ENCODE peak calls at places on chromosome 15, in ten cellular contexts. One of them, this sample, is unnamed.
A peak's percentile ranks its signal among the peaks of the same experiment; 100 is the strongest.

GRCh38 chr15:48644827-48645557 is 517 bp downstream of the FBN1 start:
- DNase-seq in epithelial cell of esophagus: peak; percentile 53
- DNase-seq in brain microvascular endothelial cell: no peak
- DNase-seq in cardiac fibroblast: peak; percentile 65
- DNase-seq in fibroblast of the aortic adventitia: peak; percentile 57
- DNase-seq in HCT116: no peak
- DNase-seq in right lobe of liver: peak; percentile 57
- DNase-seq in stomach: no peak
- DNase-seq in upper lobe of left lung: no peak
- DNase-seq in CD8-positive, alpha-beta T cell: no peak
- DNase-seq in this sample: no peak

GRCh38 chr15:86040360-86041095 is 39.1 kb upstream of the AGBL1 start:
- DNase-seq in epithelial cell of esophagus: no peak
- DNase-seq in brain microvascular endothelial cell: no peak
- DNase-seq in cardiac fibroblast: no peak
- DNase-seq in fibroblast of the aortic adventitia: no peak
- DNase-seq in HCT116: no peak
- DNase-seq in right lobe of liver: no peak
- DNase-seq in stomach: no peak
- DNase-seq in upper lobe of left lung: no peak
- DNase-seq in CD8-positive, alpha-beta T cell: no peak
- DNase-seq in this sample: no peak

GRCh38 chr15:31360843-31361763 is 34.5 kb downstream of the KLF13 start:
- DNase-seq in epithelial cell of esophagus: peak; percentile 33
- DNase-seq in brain microvascular endothelial cell: no peak
- DNase-seq in cardiac fibroblast: no peak
- DNase-seq in fibroblast of the aortic adventitia: no peak
- DNase-seq in HCT116: no peak
- DNase-seq in right lobe of liver: peak; percentile 67
- DNase-seq in stomach: peak; percentile 61
- DNase-seq in upper lobe of left lung: peak; percentile 85
- DNase-seq in CD8-positive, alpha-beta T cell: peak; percentile 83
- DNase-seq in this sample: no peak

GRCh38 chr15:63430766-63431451 is 49.3 kb upstream of the CA12 start:
- DNase-seq in epithelial cell of esophagus: no peak
- DNase-seq in brain microvascular endothelial cell: no peak
- DNase-seq in cardiac fibroblast: peak; percentile 63
- DNase-seq in fibroblast of the aortic adventitia: peak; percentile 35
- DNase-seq in HCT116: no peak
- DNase-seq in right lobe of liver: no peak
- DNase-seq in stomach: no peak
- DNase-seq in upper lobe of left lung: no peak
- DNase-seq in CD8-positive, alpha-beta T cell: no peak
- DNase-seq in this sample: no peak

GRCh38 chr15:92113832-92114231 is 260.3 kb downstream of the SLCO3A1 start:
- DNase-seq in epithelial cell of esophagus: no peak
- DNase-seq in brain microvascular endothelial cell: no peak
- DNase-seq in cardiac fibroblast: no peak
- DNase-seq in fibroblast of the aortic adventitia: no peak
- DNase-seq in HCT116: no peak
- DNase-seq in right lobe of liver: no peak
- DNase-seq in stomach: no peak
- DNase-seq in upper lobe of left lung: no peak
- DNase-seq in CD8-positive, alpha-beta T cell: no peak
- DNase-seq in this sample: no peak

GRCh38 chr15:56832125-56832524 is 86.3 kb upstream of the TCF12 start:
- DNase-seq in epithelial cell of esophagus: peak; percentile 19
- DNase-seq in brain microvascular endothelial cell: no peak
- DNase-seq in cardiac fibroblast: peak; percentile 5
- DNase-seq in fibroblast of the aortic adventitia: peak; percentile 27
- DNase-seq in HCT116: no peak
- DNase-seq in right lobe of liver: peak; percentile 85
- DNase-seq in stomach: peak; percentile 76
- DNase-seq in upper lobe of left lung: peak; percentile 25
- DNase-seq in CD8-positive, alpha-beta T cell: no peak
- DNase-seq in this sample: peak; percentile 60

GRCh38 chr15:29844290-29844903 is 22.1 kb upstream of the TJP1 start:
- DNase-seq in epithelial cell of esophagus: peak; percentile 97
- DNase-seq in brain microvascular endothelial cell: no peak
- DNase-seq in cardiac fibroblast: peak; percentile 52
- DNase-seq in fibroblast of the aortic adventitia: peak; percentile 45
- DNase-seq in HCT116: peak; percentile 58
- DNase-seq in right lobe of liver: no peak
- DNase-seq in stomach: no peak
- DNase-seq in upper lobe of left lung: no peak
- DNase-seq in CD8-positive, alpha-beta T cell: no peak
- DNase-seq in this sample: no peak

GRCh38 chr15:68644088-68644904 is 65.5 kb downstream of the CORO2B start:
- DNase-seq in epithelial cell of esophagus: peak; percentile 76
- DNase-seq in brain microvascular endothelial cell: peak; percentile 64
- DNase-seq in cardiac fibroblast: peak; percentile 91
- DNase-seq in fibroblast of the aortic adventitia: peak; percentile 89
- DNase-seq in HCT116: peak; percentile 22
- DNase-seq in right lobe of liver: no peak
- DNase-seq in stomach: no peak
- DNase-seq in upper lobe of left lung: no peak
- DNase-seq in CD8-positive, alpha-beta T cell: no peak
- DNase-seq in this sample: peak; percentile 84

GRCh38 chr15:49190586-49190985 is 20.5 kb downstream of the GALK2 start:
- DNase-seq in epithelial cell of esophagus: no peak
- DNase-seq in brain microvascular endothelial cell: no peak
- DNase-seq in cardiac fibroblast: no peak
- DNase-seq in fibroblast of the aortic adventitia: no peak
- DNase-seq in HCT116: no peak
- DNase-seq in right lobe of liver: no peak
- DNase-seq in stomach: no peak
- DNase-seq in upper lobe of left lung: no peak
- DNase-seq in CD8-positive, alpha-beta T cell: no peak
- DNase-seq in this sample: no peak

GRCh38 chr15:87736401-87736800 is 520.1 kb downstream of the NTRK3 start:
- DNase-seq in epithelial cell of esophagus: no peak
- DNase-seq in brain microvascular endothelial cell: peak; percentile 26
- DNase-seq in cardiac fibroblast: peak; percentile 21
- DNase-seq in fibroblast of the aortic adventitia: peak; percentile 39
- DNase-seq in HCT116: no peak
- DNase-seq in right lobe of liver: no peak
- DNase-seq in stomach: no peak
- DNase-seq in upper lobe of left lung: no peak
- DNase-seq in CD8-positive, alpha-beta T cell: no peak
- DNase-seq in this sample: peak; percentile 73

GRCh38 chr15:92051726-92052125 is 198.2 kb downstream of the SLCO3A1 start:
- DNase-seq in epithelial cell of esophagus: no peak
- DNase-seq in brain microvascular endothelial cell: no peak
- DNase-seq in cardiac fibroblast: no peak
- DNase-seq in fibroblast of the aortic adventitia: no peak
- DNase-seq in HCT116: no peak
- DNase-seq in right lobe of liver: no peak
- DNase-seq in stomach: no peak
- DNase-seq in upper lobe of left lung: no peak
- DNase-seq in CD8-positive, alpha-beta T cell: no peak
- DNase-seq in this sample: no peak

GRCh38 chr15:39195988-39196486 is 384.8 kb upstream of the THBS1 start:
- DNase-seq in epithelial cell of esophagus: peak; percentile 99
- DNase-seq in brain microvascular endothelial cell: peak; percentile 55
- DNase-seq in cardiac fibroblast: peak; percentile 91
- DNase-seq in fibroblast of the aortic adventitia: peak; percentile 81
- DNase-seq in HCT116: no peak
- DNase-seq in right lobe of liver: no peak
- DNase-seq in stomach: no peak
- DNase-seq in upper lobe of left lung: no peak
- DNase-seq in CD8-positive, alpha-beta T cell: no peak
- DNase-seq in this sample: peak; percentile 97

GRCh38 chr15:45496658-45497057 is 25.9 kb downstream of the SLC30A4 start:
- DNase-seq in epithelial cell of esophagus: no peak
- DNase-seq in brain microvascular endothelial cell: no peak
- DNase-seq in cardiac fibroblast: no peak
- DNase-seq in fibroblast of the aortic adventitia: no peak
- DNase-seq in HCT116: no peak
- DNase-seq in right lobe of liver: no peak
- DNase-seq in stomach: no peak
- DNase-seq in upper lobe of left lung: no peak
- DNase-seq in CD8-positive, alpha-beta T cell: no peak
- DNase-seq in this sample: no peak

GRCh38 chr15:22262613-22263020 is 182.3 kb downstream of the OR4M2 start:
- DNase-seq in epithelial cell of esophagus: no peak
- DNase-seq in brain microvascular endothelial cell: no peak
- DNase-seq in cardiac fibroblast: no peak
- DNase-seq in fibroblast of the aortic adventitia: no peak
- DNase-seq in HCT116: no peak
- DNase-seq in right lobe of liver: peak; percentile 86
- DNase-seq in stomach: no peak
- DNase-seq in upper lobe of left lung: peak; percentile 89
- DNase-seq in CD8-positive, alpha-beta T cell: peak; percentile 33
- DNase-seq in this sample: no peak

GRCh38 chr15:46251873-46252272 is 617.0 kb downstream of the SQOR start:
- DNase-seq in epithelial cell of esophagus: no peak
- DNase-seq in brain microvascular endothelial cell: no peak
- DNase-seq in cardiac fibroblast: no peak
- DNase-seq in fibroblast of the aortic adventitia: no peak
- DNase-seq in HCT116: no peak
- DNase-seq in right lobe of liver: no peak
- DNase-seq in stomach: no peak
- DNase-seq in upper lobe of left lung: no peak
- DNase-seq in CD8-positive, alpha-beta T cell: no peak
- DNase-seq in this sample: no peak

GRCh38 chr15:88918738-88919137 is 5.6 kb upstream of the MFGE8 start:
- DNase-seq in epithelial cell of esophagus: peak; percentile 99
- DNase-seq in brain microvascular endothelial cell: peak; percentile 95
- DNase-seq in cardiac fibroblast: peak; percentile 99
- DNase-seq in fibroblast of the aortic adventitia: peak; percentile 95
- DNase-seq in HCT116: peak; percentile 90
- DNase-seq in right lobe of liver: no peak
- DNase-seq in stomach: peak; percentile 45
- DNase-seq in upper lobe of left lung: peak; percentile 84
- DNase-seq in CD8-positive, alpha-beta T cell: no peak
- DNase-seq in this sample: peak; percentile 99
- TF ChIP-seq CTCF in epithelial cell of esophagus: no peak
- TF ChIP-seq CTCF in brain microvascular endothelial cell: no peak
- TF ChIP-seq CTCF in cardiac fibroblast: no peak
- TF ChIP-seq CTCF in fibroblast of the aortic adventitia: no peak
- TF ChIP-seq CTCF in HCT116: no peak
- TF ChIP-seq CTCF in right lobe of liver: no peak
- TF ChIP-seq CTCF in stomach: no peak
- TF ChIP-seq CTCF in upper lobe of left lung: no peak
- TF ChIP-seq CTCF in CD8-positive, alpha-beta T cell: no peak
- TF ChIP-seq CTCF in this sample: no peak

GRCh38 chr15:100918034-100918689 is 995 bp upstream of the LRRK1 start:
- DNase-seq in epithelial cell of esophagus: peak; percentile 85
- DNase-seq in brain microvascular endothelial cell: peak; percentile 40
- DNase-seq in cardiac fibroblast: peak; percentile 79
- DNase-seq in fibroblast of the aortic adventitia: peak; percentile 72
- DNase-seq in HCT116: peak; percentile 67
- DNase-seq in right lobe of liver: peak; percentile 81
- DNase-seq in stomach: peak; percentile 83
- DNase-seq in upper lobe of left lung: peak; percentile 92
- DNase-seq in CD8-positive, alpha-beta T cell: peak; percentile 47
- DNase-seq in this sample: peak; percentile 76
- H3K4me3 ChIP-seq in epithelial cell of esophagus: peak overlapping the region; percentile 82
- H3K4me3 ChIP-seq in brain microvascular endothelial cell: peak overlapping the region; percentile 70
- H3K4me3 ChIP-seq in cardiac fibroblast: peak overlapping the region; percentile 63
- H3K4me3 ChIP-seq in fibroblast of the aortic adventitia: peak overlapping the region; percentile 79
- H3K4me3 ChIP-seq in HCT116: peak overlapping the region; percentile 66
- H3K4me3 ChIP-seq in right lobe of liver: peak overlapping the region; percentile 52
- H3K4me3 ChIP-seq in stomach: peak overlapping the region; percentile 75
- H3K4me3 ChIP-seq in upper lobe of left lung: peak overlapping the region; percentile 82
- H3K4me3 ChIP-seq in CD8-positive, alpha-beta T cell: peak overlapping the region; percentile 67
- H3K4me3 ChIP-seq in this sample: peak overlapping the region; percentile 78

GRCh38 chr15:81176291-81176893 is 20.3 kb upstream of the IL16 start:
- DNase-seq in epithelial cell of esophagus: no peak
- DNase-seq in brain microvascular endothelial cell: no peak
- DNase-seq in cardiac fibroblast: no peak
- DNase-seq in fibroblast of the aortic adventitia: peak; percentile 68
- DNase-seq in HCT116: no peak
- DNase-seq in right lobe of liver: no peak
- DNase-seq in stomach: no peak
- DNase-seq in upper lobe of left lung: no peak
- DNase-seq in CD8-positive, alpha-beta T cell: no peak
- DNase-seq in this sample: no peak

GRCh38 chr15:81178365-81178764 is 18.3 kb upstream of the IL16 start:
- DNase-seq in epithelial cell of esophagus: no peak
- DNase-seq in brain microvascular endothelial cell: no peak
- DNase-seq in cardiac fibroblast: no peak
- DNase-seq in fibroblast of the aortic adventitia: no peak
- DNase-seq in HCT116: no peak
- DNase-seq in right lobe of liver: no peak
- DNase-seq in stomach: no peak
- DNase-seq in upper lobe of left lung: no peak
- DNase-seq in CD8-positive, alpha-beta T cell: no peak
- DNase-seq in this sample: no peak

GRCh38 chr15:81175496-81175895 is 21.2 kb upstream of the IL16 start:
- DNase-seq in epithelial cell of esophagus: no peak
- DNase-seq in brain microvascular endothelial cell: no peak
- DNase-seq in cardiac fibroblast: no peak
- DNase-seq in fibroblast of the aortic adventitia: no peak
- DNase-seq in HCT116: no peak
- DNase-seq in right lobe of liver: no peak
- DNase-seq in stomach: no peak
- DNase-seq in upper lobe of left lung: no peak
- DNase-seq in CD8-positive, alpha-beta T cell: no peak
- DNase-seq in this sample: no peak

GRCh38 chr15:81174125-81174524 is 22.6 kb upstream of the IL16 start:
- DNase-seq in epithelial cell of esophagus: no peak
- DNase-seq in brain microvascular endothelial cell: no peak
- DNase-seq in cardiac fibroblast: no peak
- DNase-seq in fibroblast of the aortic adventitia: no peak
- DNase-seq in HCT116: no peak
- DNase-seq in right lobe of liver: no peak
- DNase-seq in stomach: no peak
- DNase-seq in upper lobe of left lung: no peak
- DNase-seq in CD8-positive, alpha-beta T cell: no peak
- DNase-seq in this sample: no peak

DNA sequence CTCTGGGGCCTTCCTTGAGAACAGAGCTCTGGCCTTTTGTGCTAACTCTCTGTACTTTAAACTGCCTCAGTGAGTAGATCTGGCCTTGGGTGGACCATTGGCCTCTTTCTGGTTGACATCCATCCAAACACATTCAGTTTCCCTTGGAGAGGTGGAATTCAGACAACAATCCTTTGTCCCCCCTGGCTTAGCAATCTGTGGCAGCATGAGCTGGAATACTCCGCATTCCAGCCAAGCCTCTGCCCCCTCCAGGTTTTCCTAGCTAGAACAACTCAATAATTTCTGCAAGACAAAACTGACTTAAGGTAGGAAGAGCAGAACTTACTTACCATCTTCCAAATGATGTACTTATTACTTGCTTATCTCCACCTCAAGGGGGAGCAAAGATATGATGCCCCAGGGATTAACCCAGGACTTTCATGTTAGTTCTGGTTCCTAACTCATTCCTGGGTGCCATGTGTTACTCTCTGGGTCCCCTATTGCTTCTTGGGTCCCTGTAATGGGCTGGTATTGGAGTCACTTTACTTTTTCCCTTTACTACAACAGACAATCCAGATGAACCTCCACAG is 21.8 kb upstream of the IL16 start:
- DNase-seq in epithelial cell of esophagus: no peak
- DNase-seq in brain microvascular endothelial cell: no peak
- DNase-seq in cardiac fibroblast: no peak
- DNase-seq in fibroblast of the aortic adventitia: no peak
- DNase-seq in HCT116: no peak
- DNase-seq in right lobe of liver: no peak
- DNase-seq in stomach: no peak
- DNase-seq in upper lobe of left lung: no peak
- DNase-seq in CD8-positive, alpha-beta T cell: no peak
- DNase-seq in this sample: no peak
- TF ChIP-seq CTCF in epithelial cell of esophagus: no peak
- TF ChIP-seq CTCF in brain microvascular endothelial cell: peak; percentile 18
- TF ChIP-seq CTCF in cardiac fibroblast: peak; percentile 5
- TF ChIP-seq CTCF in fibroblast of the aortic adventitia: no peak
- TF ChIP-seq CTCF in HCT116: peak; percentile 29
- TF ChIP-seq CTCF in right lobe of liver: no peak
- TF ChIP-seq CTCF in stomach: no peak
- TF ChIP-seq CTCF in upper lobe of left lung: no peak
- TF ChIP-seq CTCF in CD8-positive, alpha-beta T cell: no peak
- TF ChIP-seq CTCF in this sample: peak; percentile 26

GRCh38 chr15:95259965-95260364 is 1028.6 kb downstream of the MCTP2 start:
- DNase-seq in epithelial cell of esophagus: peak; percentile 88
- DNase-seq in brain microvascular endothelial cell: no peak
- DNase-seq in cardiac fibroblast: no peak
- DNase-seq in fibroblast of the aortic adventitia: peak; percentile 65
- DNase-seq in HCT116: no peak
- DNase-seq in right lobe of liver: no peak
- DNase-seq in stomach: peak; percentile 61
- DNase-seq in upper lobe of left lung: no peak
- DNase-seq in CD8-positive, alpha-beta T cell: no peak
- DNase-seq in this sample: no peak
- H3K4me3 ChIP-seq in epithelial cell of esophagus: no peak overlapping the region
- H3K4me3 ChIP-seq in brain microvascular endothelial cell: no peak overlapping the region
- H3K4me3 ChIP-seq in cardiac fibroblast: no peak overlapping the region
- H3K4me3 ChIP-seq in fibroblast of the aortic adventitia: no peak overlapping the region
- H3K4me3 ChIP-seq in HCT116: no peak overlapping the region
- H3K4me3 ChIP-seq in right lobe of liver: no peak overlapping the region
- H3K4me3 ChIP-seq in stomach: no peak overlapping the region
- H3K4me3 ChIP-seq in upper lobe of left lung: no peak overlapping the region
- H3K4me3 ChIP-seq in CD8-positive, alpha-beta T cell: no peak overlapping the region
- H3K4me3 ChIP-seq in this sample: no peak overlapping the region